ENCODE peak calls at places on chromosomes 2 and 18, in six cellular contexts. N is AG08396, G is spleen, I is left colon, V is BJ, W is transverse colon. Y is an unnamed sample.

GRCh38 chr2:120738786-120739771 is 3.4 kb downstream of the GLI2 start:
- DNase-seq in N (no peak), G (peak), I (peak), V (no peak), W (no peak), Y (no peak)

GRCh38 chr2:169363570-169364150 is 1.3 kb upstream of the LRP2 start:
- DNase-seq in N (peak), G (peak), I (peak), V (no peak), W (peak), Y (peak)

GRCh38 chr18:991441-991840 is 86.8 kb downstream of the ADCYAP1 start:
- DNase-seq in N (no peak), G (no peak), I (no peak), V (no peak), W (no peak), Y (no peak)

GRCh38 chr2:172102159-172102857 is 392 bp downstream of the DLX2 start:
- DNase-seq in N (peak), G (peak), I (no peak), V (no peak), W (no peak), Y (no peak)

GRCh38 chr2:17319090-17319489 is 199.2 kb downstream of the RAD51AP2 start:
- DNase-seq in N (no peak), G (no peak), I (no peak), V (no peak), W (no peak), Y (no peak)

GRCh38 chr18:2911533-2911932 is 64.7 kb downstream of the EMILIN2 start:
- DNase-seq in N (no peak), G (no peak), I (no peak), V (no peak), W (no peak), Y (no peak)

GRCh38 chr2:98569197-98569793 is 39.0 kb downstream of the COA5 start:
- DNase-seq in N (peak), G (peak), I (peak), V (no peak), W (peak), Y (peak)

GRCh38 chr2:186913870-186914269 is 64.9 kb upstream of the ZSWIM2 start:
- DNase-seq in N (no peak), G (no peak), I (no peak), V (no peak), W (no peak), Y (no peak)

GRCh38 chr2:29374823-29375222 is 259.6 kb downstream of the CLIP4 start:
- DNase-seq in N (no peak), G (no peak), I (no peak), V (no peak), W (no peak), Y (no peak)